ENCODE peak calls at places on chromosomes 5 and 9, in eight cellular contexts. S, I, W, P, F, U, Y and Z are unnamed samples.

GRCh38 chr9:6930827-6931226 is 173.1 kb downstream of the KDM4C start:
- DNase-seq in S (peak; percentile 70), I (no peak), W (no peak), P (no peak), F (no peak), U (no peak), Y (no peak), Z (no peak)

GRCh38 chr9:34588671-34589370 is 703 bp downstream of the CNTFR start:
- DNase-seq in S (peak; percentile 22), I (peak; percentile 47), W (no peak), P (peak; percentile 42), F (no peak), U (no peak), Y (no peak), Z (no peak)

GRCh38 chr9:69325409-69326212 is 596 bp downstream of the ENTREP1 start:
- DNase-seq in S (peak; percentile 21), I (peak; percentile 53), W (peak; percentile 38), P (peak; percentile 19), F (no peak), U (no peak), Y (no peak), Z (no peak)

GRCh38 chr5:163564321-163564924 is 59.0 kb downstream of the MAT2B start:
- DNase-seq in S (peak; percentile 82), I (no peak), W (no peak), P (peak; percentile 51), F (peak; percentile 60), U (peak; percentile 41), Y (peak; percentile 11), Z (peak; percentile 39)

GRCh38 chr9:37001461-37001860 is 32.6 kb downstream of the PAX5 start:
- DNase-seq in S (peak; percentile 6), I (no peak), W (no peak), P (no peak), F (no peak), U (no peak), Y (no peak), Z (no peak)

GRCh38 chr5:177973066-177973635 is 22.9 kb downstream of the PROP1 start:
- DNase-seq in S (no peak), I (no peak), W (no peak), P (no peak), F (no peak), U (no peak), Y (no peak), Z (no peak)

GRCh38 chr5:103218164-103218563 is 40.4 kb upstream of the MACIR start:
- DNase-seq in S (peak; percentile 81), I (no peak), W (no peak), P (no peak), F (peak; percentile 14), U (no peak), Y (no peak), Z (no peak)

GRCh38 chr9:137590123-137590468 is 216 bp downstream of the ZMYND19 start:
- DNase-seq in S (no peak), I (no peak), W (no peak), P (no peak), F (no peak), U (no peak), Y (no peak), Z (no peak)

GRCh38 chr9:129570450-129571297 is 50.2 kb downstream of the C9orf50 start:
- DNase-seq in S (peak; percentile 94), I (no peak), W (peak; percentile 50), P (no peak), F (peak; percentile 95), U (no peak), Y (no peak), Z (peak; percentile 82)

GRCh38 chr5:150036513-150036912 is 36.0 kb downstream of the HMGXB3 start:
- DNase-seq in S (peak; percentile 94), I (no peak), W (no peak), P (no peak), F (peak; percentile 73), U (no peak), Y (no peak), Z (peak; percentile 99)

GRCh38 chr5:58122157-58122556 is 337.7 kb downstream of the PLK2 start:
- DNase-seq in S (no peak), I (no peak), W (no peak), P (no peak), F (no peak), U (no peak), Y (no peak), Z (no peak)

DNA sequence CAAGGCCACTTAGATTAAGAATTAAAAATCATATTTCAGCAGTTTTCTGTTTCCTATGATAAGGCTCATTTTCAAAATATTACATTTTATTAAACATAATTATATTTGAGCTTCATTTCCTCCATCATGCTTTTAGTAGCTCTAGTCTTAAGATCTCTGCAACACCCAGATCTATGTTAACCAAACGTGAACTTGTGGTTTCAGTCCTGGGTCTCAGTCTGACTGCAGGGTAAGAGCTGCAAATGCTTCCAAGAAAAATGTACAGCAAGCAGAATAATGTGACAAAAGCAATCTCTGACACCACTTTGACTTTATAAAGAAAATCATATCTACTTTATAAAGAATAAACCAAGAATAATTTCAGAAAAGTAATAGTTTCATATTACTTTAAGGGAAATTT is 512.4 kb downstream of the SEMA5A start:
- DNase-seq in S (no peak), I (no peak), W (no peak), P (no peak), F (no peak), U (no peak), Y (no peak), Z (no peak)
- H3K9me3 ChIP-seq in S (no peaks in the 10 kb centered on the region), I (no peaks in the 10 kb centered on the region), W (no peaks in the 10 kb centered on the region), P (no peaks in the 10 kb centered on the region), F (no peaks in the 10 kb centered on the region), U (no peaks in the 10 kb centered on the region), Y (no peaks in the 10 kb centered on the region), Z (no peaks in the 10 kb centered on the region)

DNA sequence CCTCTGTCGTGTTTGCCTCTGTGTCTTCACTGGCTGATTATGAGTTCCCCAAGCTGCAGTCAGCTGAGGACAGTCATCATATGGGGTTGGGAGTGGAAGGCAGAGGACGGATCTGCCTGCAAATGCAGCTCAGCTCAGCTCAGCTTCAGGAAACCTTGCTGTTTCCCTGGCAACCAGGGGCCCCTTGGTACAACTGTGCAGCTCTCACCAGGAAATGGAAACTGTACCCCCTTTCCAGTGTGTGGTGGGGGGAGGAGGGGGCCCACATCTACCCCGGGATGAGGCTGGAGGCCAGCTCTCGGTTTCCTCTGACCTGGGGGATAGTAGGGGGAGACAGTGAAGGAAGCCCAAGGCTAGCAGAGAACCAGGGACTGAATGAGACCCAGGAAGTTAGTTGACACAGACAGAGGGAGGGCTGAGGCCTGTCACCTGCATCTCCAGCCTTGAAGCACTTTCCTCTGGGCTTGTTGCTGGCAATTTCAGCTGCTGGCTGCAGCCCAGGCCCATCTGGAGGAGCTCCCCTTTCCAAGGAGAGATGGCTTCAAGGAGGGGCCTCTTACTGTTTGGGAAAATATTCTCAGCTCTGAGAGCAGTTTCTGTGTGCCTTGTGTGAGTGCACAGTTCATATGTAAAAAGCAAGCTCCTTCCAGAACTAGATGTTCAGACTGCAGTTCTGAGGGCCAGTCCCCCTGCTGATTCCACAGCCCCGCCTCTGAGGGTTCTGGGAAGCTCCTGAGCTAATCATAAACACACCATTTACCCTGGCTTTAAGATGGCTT is 6.9 kb downstream of the ANXA6 start:
- DNase-seq in S (peak; percentile 68), I (peak; percentile 53), W (peak; percentile 44), P (peak; percentile 60), F (no peak), U (peak; percentile 58), Y (peak; percentile 75), Z (no peak)
- H3K9me3 ChIP-seq in S (no peaks in the 10 kb centered on the region), I (no peaks in the 10 kb centered on the region), W (no peaks in the 10 kb centered on the region), P (no peaks in the 10 kb centered on the region), F (no peaks in the 10 kb centered on the region), U (no peaks in the 10 kb centered on the region), Y (no peaks in the 10 kb centered on the region), Z (no peaks in the 10 kb centered on the region)

GRCh38 chr5:179079165-179079987 is 19.2 kb downstream of the ZNF354C start:
- DNase-seq in S (no peak), I (no peak), W (no peak), P (no peak), F (no peak), U (no peak), Y (no peak), Z (no peak)

DNA sequence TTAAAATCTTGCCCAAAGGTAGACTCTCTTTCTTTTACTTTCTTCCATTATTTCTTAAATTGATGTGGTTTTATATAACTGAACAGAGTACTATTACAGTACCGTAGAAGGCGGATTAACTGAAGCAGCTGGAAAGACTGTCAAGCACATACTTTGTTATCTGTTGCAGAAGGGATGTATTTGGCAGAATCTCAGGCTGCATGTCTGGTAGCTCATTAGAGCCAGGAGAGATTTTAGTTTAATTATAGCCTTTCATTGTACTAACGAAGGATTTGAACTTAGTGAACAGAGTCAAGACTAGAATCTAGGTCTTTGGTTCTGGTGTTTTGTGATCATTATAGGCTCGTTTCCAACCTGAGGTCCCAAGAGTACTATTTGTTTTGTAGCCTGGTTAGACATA is 20.6 kb downstream of the ZNF354C start:
- DNase-seq in S (no peak), I (no peak), W (no peak), P (no peak), F (no peak), U (no peak), Y (no peak), Z (no peak)
- H3K9me3 ChIP-seq in S (peaks cover 100% of the 10 kb centered on the region), I (peaks cover 100% of the 10 kb centered on the region), W (peaks cover 18% of the 10 kb centered on the region), P (peaks cover 11% of the 10 kb centered on the region), F (peaks cover 93% of the 10 kb centered on the region), U (peaks cover 66% of the 10 kb centered on the region), Y (peaks cover 85% of the 10 kb centered on the region), Z (peaks cover 93% of the 10 kb centered on the region)

GRCh38 chr5:141411575-141411974 is 1.2 kb upstream of the PCDHGA10 start:
- DNase-seq in S (no peak), I (no peak), W (no peak), P (no peak), F (no peak), U (no peak), Y (no peak), Z (no peak)
- H3K9me3 ChIP-seq in S (peaks cover 35% of the 10 kb centered on the region), I (peaks cover 85% of the 10 kb centered on the region), W (peaks cover 3% of the 10 kb centered on the region), P (peaks cover 3% of the 10 kb centered on the region), F (peaks cover 36% of the 10 kb centered on the region), U (no peaks in the 10 kb centered on the region), Y (peaks cover 3% of the 10 kb centered on the region), Z (peaks cover 3% of the 10 kb centered on the region)

GRCh38 chr5:2387224-2388004 is 364.1 kb downstream of the IRX2 start:
- DNase-seq in S (no peak), I (no peak), W (no peak), P (no peak), F (no peak), U (no peak), Y (no peak), Z (no peak)
- H3K9me3 ChIP-seq in S (no peaks in the 10 kb centered on the region), I (no peaks in the 10 kb centered on the region), W (no peaks in the 10 kb centered on the region), P (no peaks in the 10 kb centered on the region), F (no peaks in the 10 kb centered on the region), U (no peaks in the 10 kb centered on the region), Y (no peaks in the 10 kb centered on the region), Z (no peaks in the 10 kb centered on the region)